ENCODE peak calls at places on chromosomes 12 and 14, in nine cellular contexts. One of them, this sample, is unnamed. For H3K4me1, the result is how much of the 10 kb centered on the place peaks cover.

GRCh38 chr12:110917467-110917866 is 2.9 kb downstream of the MYL2 start:
- DNase-seq in GM23338: no peak
- DNase-seq in neuronal stem cell: no peak
- DNase-seq in esophagus squamous epithelium: no peak
- DNase-seq in CD4-positive, CD25-positive, alpha-beta regulatory T cell: no peak
- DNase-seq in psoas muscle: no peak
- DNase-seq in heart right ventricle: no peak
- DNase-seq in HCT116: peak
- DNase-seq in stomach: no peak
- DNase-seq in this sample: no peak

GRCh38 chr12:114000861-114001260 is 34.7 kb upstream of the RBM19 start:
- DNase-seq in heart right ventricle: no peak
- DNase-seq in CD4-positive, CD25-positive, alpha-beta regulatory T cell: no peak
- DNase-seq in psoas muscle: no peak
- DNase-seq in esophagus squamous epithelium: no peak
- DNase-seq in stomach: no peak
- DNase-seq in neuronal stem cell: no peak
- DNase-seq in GM23338: no peak
- DNase-seq in HCT116: no peak
- DNase-seq in this sample: no peak

GRCh38 chr12:44507471-44507870 is 368.6 kb downstream of the NELL2 start:
- DNase-seq in stomach: no peak
- DNase-seq in psoas muscle: no peak
- DNase-seq in CD4-positive, CD25-positive, alpha-beta regulatory T cell: no peak
- DNase-seq in GM23338: no peak
- DNase-seq in esophagus squamous epithelium: no peak
- DNase-seq in HCT116: no peak
- DNase-seq in heart right ventricle: no peak
- DNase-seq in neuronal stem cell: no peak
- DNase-seq in this sample: no peak

GRCh38 chr14:26925876-26926584 is 328.2 kb upstream of the NOVA1 start:
- DNase-seq in heart right ventricle: no peak
- DNase-seq in GM23338: peak
- DNase-seq in esophagus squamous epithelium: no peak
- DNase-seq in CD4-positive, CD25-positive, alpha-beta regulatory T cell: no peak
- DNase-seq in stomach: no peak
- DNase-seq in neuronal stem cell: no peak
- DNase-seq in psoas muscle: no peak
- DNase-seq in HCT116: no peak
- DNase-seq in this sample: no peak

GRCh38 chr12:131604146-131604844 is 106.6 kb upstream of the SFSWAP start:
- DNase-seq in CD4-positive, CD25-positive, alpha-beta regulatory T cell: no peak
- DNase-seq in psoas muscle: no peak
- DNase-seq in stomach: no peak
- DNase-seq in esophagus squamous epithelium: no peak
- DNase-seq in HCT116: no peak
- DNase-seq in neuronal stem cell: no peak
- DNase-seq in heart right ventricle: no peak
- DNase-seq in GM23338: no peak
- DNase-seq in this sample: no peak

GRCh38 chr12:112506513-112507166 is 87.9 kb downstream of the PTPN11 start:
- DNase-seq in esophagus squamous epithelium: no peak
- DNase-seq in GM23338: peak
- DNase-seq in neuronal stem cell: no peak
- DNase-seq in HCT116: no peak
- DNase-seq in stomach: no peak
- DNase-seq in CD4-positive, CD25-positive, alpha-beta regulatory T cell: no peak
- DNase-seq in psoas muscle: no peak
- DNase-seq in heart right ventricle: no peak
- DNase-seq in this sample: no peak

GRCh38 chr14:104091061-104091926 is 5.8 kb downstream of the ASPG start:
- DNase-seq in CD4-positive, CD25-positive, alpha-beta regulatory T cell: no peak
- DNase-seq in GM23338: no peak
- DNase-seq in neuronal stem cell: no peak
- DNase-seq in esophagus squamous epithelium: no peak
- DNase-seq in heart right ventricle: no peak
- DNase-seq in psoas muscle: no peak
- DNase-seq in stomach: no peak
- DNase-seq in HCT116: no peak
- DNase-seq in this sample: no peak

GRCh38 chr12:120709976-120710804 is at the start of gene UNC119B:
- DNase-seq in psoas muscle: peak
- DNase-seq in heart right ventricle: peak
- DNase-seq in stomach: peak
- DNase-seq in HCT116: no peak
- DNase-seq in GM23338: peak
- DNase-seq in esophagus squamous epithelium: no peak
- DNase-seq in CD4-positive, CD25-positive, alpha-beta regulatory T cell: peak
- DNase-seq in neuronal stem cell: peak
- DNase-seq in this sample: no peak

GRCh38 chr12:21656931-21657335 is 709 bp downstream of the LDHB start:
- DNase-seq in neuronal stem cell: peak
- DNase-seq in esophagus squamous epithelium: no peak
- DNase-seq in psoas muscle: no peak
- DNase-seq in stomach: peak
- DNase-seq in CD4-positive, CD25-positive, alpha-beta regulatory T cell: peak
- DNase-seq in HCT116: peak
- DNase-seq in GM23338: peak
- DNase-seq in heart right ventricle: peak
- DNase-seq in this sample: no peak

GRCh38 chr12:3295648-3296408 is 195.2 kb upstream of the PRMT8 start:
- DNase-seq in stomach: peak
- DNase-seq in psoas muscle: peak
- DNase-seq in esophagus squamous epithelium: no peak
- DNase-seq in CD4-positive, CD25-positive, alpha-beta regulatory T cell: no peak
- DNase-seq in neuronal stem cell: no peak
- DNase-seq in GM23338: no peak
- DNase-seq in heart right ventricle: peak
- DNase-seq in HCT116: no peak
- DNase-seq in this sample: no peak

GRCh38 chr14:63499701-63500250 is 43.4 kb downstream of the PPP2R5E start:
- DNase-seq in psoas muscle: no peak
- DNase-seq in CD4-positive, CD25-positive, alpha-beta regulatory T cell: no peak
- DNase-seq in esophagus squamous epithelium: no peak
- DNase-seq in GM23338: no peak
- DNase-seq in stomach: no peak
- DNase-seq in HCT116: no peak
- DNase-seq in heart right ventricle: no peak
- DNase-seq in neuronal stem cell: no peak
- DNase-seq in this sample: no peak

GRCh38 chr12:6224550-6224949 is 24.4 kb downstream of the CD9 start:
- DNase-seq in HCT116: no peak
- DNase-seq in CD4-positive, CD25-positive, alpha-beta regulatory T cell: no peak
- DNase-seq in GM23338: no peak
- DNase-seq in psoas muscle: peak
- DNase-seq in esophagus squamous epithelium: no peak
- DNase-seq in neuronal stem cell: no peak
- DNase-seq in heart right ventricle: no peak
- DNase-seq in stomach: no peak
- DNase-seq in this sample: peak

GRCh38 chr14:32201816-32202467 is at the start of gene RNU6-7:
- DNase-seq in neuronal stem cell: peak
- DNase-seq in esophagus squamous epithelium: no peak
- DNase-seq in heart right ventricle: peak
- DNase-seq in GM23338: peak
- DNase-seq in CD4-positive, CD25-positive, alpha-beta regulatory T cell: no peak
- DNase-seq in psoas muscle: peak
- DNase-seq in stomach: no peak
- DNase-seq in HCT116: no peak
- DNase-seq in this sample: peak

GRCh38 chr14:90294872-90295271 is 36.9 kb downstream of the NRDE2 start:
- DNase-seq in heart right ventricle: no peak
- DNase-seq in GM23338: no peak
- DNase-seq in neuronal stem cell: no peak
- DNase-seq in HCT116: no peak
- DNase-seq in stomach: no peak
- DNase-seq in psoas muscle: no peak
- DNase-seq in CD4-positive, CD25-positive, alpha-beta regulatory T cell: no peak
- DNase-seq in esophagus squamous epithelium: no peak
- DNase-seq in this sample: no peak

GRCh38 chr14:75604979-75605825 is 26.8 kb downstream of the FLVCR2 start:
- DNase-seq in GM23338: no peak
- DNase-seq in stomach: no peak
- DNase-seq in heart right ventricle: peak
- DNase-seq in HCT116: no peak
- DNase-seq in CD4-positive, CD25-positive, alpha-beta regulatory T cell: no peak
- DNase-seq in esophagus squamous epithelium: no peak
- DNase-seq in neuronal stem cell: no peak
- DNase-seq in psoas muscle: no peak
- DNase-seq in this sample: no peak

GRCh38 chr12:115404761-115405470 is 720.9 kb upstream of the TBX3 start:
- DNase-seq in psoas muscle: no peak
- DNase-seq in esophagus squamous epithelium: no peak
- DNase-seq in stomach: no peak
- DNase-seq in HCT116: no peak
- DNase-seq in heart right ventricle: no peak
- DNase-seq in neuronal stem cell: no peak
- DNase-seq in CD4-positive, CD25-positive, alpha-beta regulatory T cell: no peak
- DNase-seq in GM23338: no peak
- DNase-seq in this sample: no peak

GRCh38 chr14:95045255-95045701 is 112.1 kb downstream of the DICER1 start:
- DNase-seq in neuronal stem cell: no peak
- DNase-seq in heart right ventricle: no peak
- DNase-seq in HCT116: no peak
- DNase-seq in CD4-positive, CD25-positive, alpha-beta regulatory T cell: no peak
- DNase-seq in GM23338: no peak
- DNase-seq in esophagus squamous epithelium: no peak
- DNase-seq in stomach: peak
- DNase-seq in psoas muscle: no peak
- DNase-seq in this sample: no peak

GRCh38 chr12:87119713-87120112 is 863.5 kb upstream of the MGAT4C start:
- DNase-seq in HCT116: no peak
- DNase-seq in esophagus squamous epithelium: no peak
- DNase-seq in psoas muscle: no peak
- DNase-seq in stomach: no peak
- DNase-seq in neuronal stem cell: no peak
- DNase-seq in heart right ventricle: no peak
- DNase-seq in CD4-positive, CD25-positive, alpha-beta regulatory T cell: no peak
- DNase-seq in GM23338: no peak
- DNase-seq in this sample: no peak

GRCh38 chr12:70892593-70892992 is 27.9 kb downstream of the PTPRR start:
- DNase-seq in psoas muscle: no peak
- DNase-seq in heart right ventricle: no peak
- DNase-seq in CD4-positive, CD25-positive, alpha-beta regulatory T cell: no peak
- DNase-seq in GM23338: no peak
- DNase-seq in esophagus squamous epithelium: no peak
- DNase-seq in neuronal stem cell: no peak
- DNase-seq in HCT116: no peak
- DNase-seq in stomach: no peak
- DNase-seq in this sample: no peak

GRCh38 chr12:56205445-56205844 is 16.2 kb upstream of the SMARCC2 start:
- DNase-seq in heart right ventricle: no peak
- DNase-seq in psoas muscle: no peak
- DNase-seq in GM23338: no peak
- DNase-seq in neuronal stem cell: no peak
- DNase-seq in HCT116: no peak
- DNase-seq in CD4-positive, CD25-positive, alpha-beta regulatory T cell: no peak
- DNase-seq in stomach: no peak
- DNase-seq in esophagus squamous epithelium: no peak
- DNase-seq in this sample: no peak
- H3K4me1 ChIP-seq in heart right ventricle: under half
- H3K4me1 ChIP-seq in psoas muscle: under half
- H3K4me1 ChIP-seq in GM23338: under half
- H3K4me1 ChIP-seq in neuronal stem cell: under half
- H3K4me1 ChIP-seq in HCT116: under half
- H3K4me1 ChIP-seq in CD4-positive, CD25-positive, alpha-beta regulatory T cell: under half
- H3K4me1 ChIP-seq in stomach: under half
- H3K4me1 ChIP-seq in esophagus squamous epithelium: under half
- H3K4me1 ChIP-seq in this sample: under half

DNA sequence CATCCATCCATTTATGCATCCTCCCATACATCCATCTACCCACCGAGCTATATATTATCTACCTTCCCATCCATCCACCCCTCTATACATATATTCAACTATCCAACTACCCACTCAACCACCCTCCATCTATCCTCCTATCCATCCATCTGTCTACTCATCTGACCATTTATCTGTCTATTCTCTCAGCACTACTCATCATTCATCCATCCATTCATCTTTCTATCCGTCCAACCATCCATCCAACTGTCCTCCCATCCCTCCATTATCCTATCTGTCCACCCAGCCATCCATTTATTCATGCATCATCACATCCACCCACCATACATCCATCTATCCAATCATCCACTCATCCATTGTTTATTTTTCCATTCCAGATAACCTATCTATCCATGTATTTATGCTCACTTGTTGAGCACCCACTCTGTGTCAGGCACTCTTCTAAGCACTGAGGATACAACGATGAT is 11.5 kb downstream of the ASB2 start:
- DNase-seq in GM23338: no peak
- DNase-seq in neuronal stem cell: no peak
- DNase-seq in CD4-positive, CD25-positive, alpha-beta regulatory T cell: no peak
- DNase-seq in esophagus squamous epithelium: no peak
- DNase-seq in HCT116: no peak
- DNase-seq in stomach: no peak
- DNase-seq in psoas muscle: no peak
- DNase-seq in heart right ventricle: no peak
- DNase-seq in this sample: no peak
- H3K4me1 ChIP-seq in GM23338: under half
- H3K4me1 ChIP-seq in neuronal stem cell: under half
- H3K4me1 ChIP-seq in CD4-positive, CD25-positive, alpha-beta regulatory T cell: under half
- H3K4me1 ChIP-seq in esophagus squamous epithelium: under half
- H3K4me1 ChIP-seq in HCT116: under half
- H3K4me1 ChIP-seq in stomach: half or more
- H3K4me1 ChIP-seq in psoas muscle: half or more
- H3K4me1 ChIP-seq in heart right ventricle: half or more
- H3K4me1 ChIP-seq in this sample: under half

DNA sequence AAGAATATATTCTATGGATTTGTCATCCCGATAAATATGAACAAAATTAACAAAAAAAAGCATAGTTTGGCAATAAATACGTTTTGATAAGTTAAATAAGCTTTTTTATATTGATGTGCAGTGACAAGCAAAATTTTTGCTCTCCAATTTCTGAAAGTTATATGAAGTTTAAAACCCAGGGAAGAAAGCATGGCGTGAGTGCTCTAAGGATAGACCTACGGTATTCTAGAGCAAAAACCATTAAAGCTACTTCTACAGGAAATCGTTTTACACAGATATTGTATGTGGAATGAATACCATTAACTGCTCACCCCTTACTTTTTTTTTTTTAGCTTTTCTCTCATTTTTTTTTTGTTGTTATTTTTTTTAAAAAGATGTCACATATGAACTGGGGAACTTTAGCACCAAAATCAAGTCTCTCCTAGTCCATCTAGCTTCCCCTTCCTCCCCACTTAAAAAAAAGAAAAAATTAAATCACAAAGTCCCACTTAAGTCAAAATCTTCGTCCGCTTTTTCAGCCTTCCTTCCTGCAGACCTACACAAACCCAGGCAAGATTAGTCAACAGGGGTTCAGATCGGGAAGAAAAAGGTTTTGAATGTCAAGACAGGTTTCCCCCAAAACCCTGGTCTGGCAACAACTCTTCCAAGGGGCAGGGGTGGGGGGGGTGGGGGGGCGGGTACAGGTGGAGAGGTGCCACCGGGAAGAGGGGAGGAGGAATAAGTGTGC is 4.4 kb downstream of the ZFP36L1 start:
- DNase-seq in esophagus squamous epithelium: no peak
- DNase-seq in stomach: no peak
- DNase-seq in CD4-positive, CD25-positive, alpha-beta regulatory T cell: no peak
- DNase-seq in neuronal stem cell: no peak
- DNase-seq in psoas muscle: no peak
- DNase-seq in HCT116: no peak
- DNase-seq in heart right ventricle: no peak
- DNase-seq in GM23338: no peak
- DNase-seq in this sample: no peak
- H3K4me1 ChIP-seq in esophagus squamous epithelium: under half
- H3K4me1 ChIP-seq in stomach: half or more
- H3K4me1 ChIP-seq in CD4-positive, CD25-positive, alpha-beta regulatory T cell: half or more
- H3K4me1 ChIP-seq in neuronal stem cell: under half
- H3K4me1 ChIP-seq in psoas muscle: under half
- H3K4me1 ChIP-seq in HCT116: half or more
- H3K4me1 ChIP-seq in heart right ventricle: under half
- H3K4me1 ChIP-seq in GM23338: under half
- H3K4me1 ChIP-seq in this sample: under half

GRCh38 chr14:100299238-100299560 is 7.0 kb downstream of the SLC25A29 start:
- DNase-seq in esophagus squamous epithelium: no peak
- DNase-seq in CD4-positive, CD25-positive, alpha-beta regulatory T cell: no peak
- DNase-seq in HCT116: no peak
- DNase-seq in GM23338: no peak
- DNase-seq in psoas muscle: no peak
- DNase-seq in stomach: no peak
- DNase-seq in heart right ventricle: no peak
- DNase-seq in neuronal stem cell: no peak
- DNase-seq in this sample: no peak
- H3K4me1 ChIP-seq in esophagus squamous epithelium: under half
- H3K4me1 ChIP-seq in CD4-positive, CD25-positive, alpha-beta regulatory T cell: under half
- H3K4me1 ChIP-seq in HCT116: under half
- H3K4me1 ChIP-seq in GM23338: under half
- H3K4me1 ChIP-seq in psoas muscle: under half
- H3K4me1 ChIP-seq in stomach: half or more
- H3K4me1 ChIP-seq in heart right ventricle: half or more
- H3K4me1 ChIP-seq in neuronal stem cell: under half
- H3K4me1 ChIP-seq in this sample: under half

This sample was measured in ascending aorta.